ENCODE peak calls at places on chromosomes 3 and 15, in seven cellular contexts. N is lower lobe of right lung, M is adrenal gland, C is iPS DF 6.9, P is astrocyte, L is lung, W is IMR-90. Q is an unnamed sample.

GRCh38 chr15:29674661-29675533 is 147.4 kb downstream of the TJP1 start:
- DNase-seq in M (peak), N (peak), W (peak), P (peak), L (peak), C (peak), Q (peak)

GRCh38 chr3:52471371-52472238 is 16.2 kb downstream of the NISCH start:
- DNase-seq in P (no peak), C (no peak), W (peak), N (peak), L (peak), M (peak), Q (peak)

GRCh38 chr3:47443611-47443995 is 32.1 kb downstream of the SCAP start:
- DNase-seq in P (no peak), N (no peak), L (no peak), C (no peak), M (no peak), W (no peak), Q (no peak)

GRCh38 chr3:94304953-94305352 is 242.1 kb downstream of the NSUN3 start:
- DNase-seq in L (no peak), P (no peak), W (no peak), C (no peak), M (no peak), N (no peak), Q (no peak)

GRCh38 chr15:35624881-35625280 is 78.9 kb upstream of the DPH6 start:
- DNase-seq in N (peak), P (peak), W (peak), M (no peak), L (peak), C (no peak), Q (peak)

GRCh38 chr15:68833734-68834334 is 13.1 kb upstream of the ANP32A start:
- DNase-seq in C (no peak), W (no peak), M (no peak), N (no peak), L (no peak), P (no peak), Q (no peak)

GRCh38 chr15:62112616-62113593 is 46.1 kb downstream of the C2CD4A start:
- DNase-seq in L (no peak), W (peak), M (peak), C (no peak), N (no peak), P (peak), Q (peak)

GRCh38 chr3:44476181-44476599 is 1.3 kb downstream of the ZNF445 start:
- DNase-seq in C (no peak), M (no peak), N (no peak), L (no peak), P (peak), W (peak), Q (peak)

GRCh38 chr3:18883553-18883952 is 264.8 kb upstream of the KCNH8 start:
- DNase-seq in W (no peak), M (no peak), C (no peak), N (no peak), L (no peak), P (no peak), Q (no peak)

GRCh38 chr3:195237981-195238625 is 32.9 kb downstream of the XXYLT1 start:
- DNase-seq in M (peak), C (no peak), L (peak), P (no peak), N (peak), W (no peak), Q (no peak)

GRCh38 chr3:113275876-113276580 is 64.7 kb downstream of the BOC start:
- DNase-seq in C (no peak), W (peak), N (no peak), L (no peak), P (peak), M (no peak), Q (peak)

GRCh38 chr3:122052968-122053367 is 2.2 kb upstream of the CD86 start:
- DNase-seq in W (no peak), P (no peak), N (no peak), C (no peak), L (no peak), M (no peak), Q (no peak)

GRCh38 chr3:122055215-122055614 is at the start of gene CD86:
- DNase-seq in P (no peak), M (no peak), N (no peak), L (no peak), C (no peak), W (no peak), Q (no peak)

GRCh38 chr3:122060044-122060694 is 5.0 kb downstream of the CD86 start:
- DNase-seq in C (no peak), P (no peak), M (no peak), W (no peak), L (no peak), N (no peak), Q (no peak)

GRCh38 chr3:122058294-122058693 is 3.1 kb downstream of the CD86 start:
- DNase-seq in N (no peak), C (no peak), P (no peak), L (no peak), W (no peak), M (no peak), Q (no peak)

GRCh38 chr3:122057676-122058075 is 2.5 kb downstream of the CD86 start:
- DNase-seq in W (no peak), L (no peak), P (no peak), N (no peak), C (no peak), M (no peak), Q (no peak)
- H3K4me3 ChIP-seq in W (no peak), L (no peak), P (no peak), N (no peak), C (no peak), M (no peak), Q (no peak)

DNA sequence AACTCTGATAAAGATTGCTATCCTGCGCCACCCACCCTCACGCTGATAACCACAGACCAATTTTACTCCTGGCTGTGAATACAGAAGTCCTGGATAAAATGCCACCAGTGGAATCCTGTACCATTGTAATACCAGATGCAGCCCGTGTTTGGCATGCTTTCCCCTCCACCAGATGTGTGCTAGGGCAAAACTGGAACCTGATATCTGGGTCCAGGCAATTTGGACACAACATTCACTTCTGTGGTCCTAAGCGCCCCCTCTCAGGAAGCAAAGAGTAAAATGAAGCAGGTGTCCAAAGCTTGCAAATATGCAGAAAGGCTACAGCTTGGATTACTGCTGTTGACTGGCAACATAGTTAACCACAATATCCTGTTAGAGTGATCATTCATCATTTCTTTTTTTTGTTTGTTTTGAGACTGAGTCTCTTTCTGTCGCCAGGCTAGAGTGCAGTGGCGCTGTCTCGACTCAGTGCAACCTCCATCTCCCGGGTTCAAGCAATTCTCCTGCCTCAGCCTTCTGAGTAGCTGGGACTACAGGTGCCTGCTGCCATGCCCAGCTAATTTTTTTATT is 32.8 kb downstream of the LOXL1 start:
- DNase-seq in P (no peak), L (no peak), M (no peak), C (no peak), W (no peak), N (no peak), Q (no peak)
- H3K4me3 ChIP-seq in P (no peak), L (no peak), M (no peak), C (no peak), W (no peak), N (no peak), Q (no peak)

GRCh38 chr3:27730774-27731659 is 8.9 kb upstream of the EOMES start:
- DNase-seq in W (no peak), C (no peak), N (no peak), L (no peak), M (no peak), P (no peak), Q (no peak)

GRCh38 chr3:27728195-27729087 is 6.3 kb upstream of the EOMES start:
- DNase-seq in P (no peak), W (no peak), C (no peak), M (no peak), N (no peak), L (no peak), Q (no peak)

GRCh38 chr3:27726240-27726639 is 4.1 kb upstream of the EOMES start:
- DNase-seq in P (no peak), M (no peak), L (no peak), C (no peak), W (no peak), N (no peak), Q (no peak)

GRCh38 chr3:27729325-27729724 is 7.2 kb upstream of the EOMES start:
- DNase-seq in W (no peak), L (no peak), N (no peak), C (no peak), M (no peak), P (no peak), Q (no peak)

DNA sequence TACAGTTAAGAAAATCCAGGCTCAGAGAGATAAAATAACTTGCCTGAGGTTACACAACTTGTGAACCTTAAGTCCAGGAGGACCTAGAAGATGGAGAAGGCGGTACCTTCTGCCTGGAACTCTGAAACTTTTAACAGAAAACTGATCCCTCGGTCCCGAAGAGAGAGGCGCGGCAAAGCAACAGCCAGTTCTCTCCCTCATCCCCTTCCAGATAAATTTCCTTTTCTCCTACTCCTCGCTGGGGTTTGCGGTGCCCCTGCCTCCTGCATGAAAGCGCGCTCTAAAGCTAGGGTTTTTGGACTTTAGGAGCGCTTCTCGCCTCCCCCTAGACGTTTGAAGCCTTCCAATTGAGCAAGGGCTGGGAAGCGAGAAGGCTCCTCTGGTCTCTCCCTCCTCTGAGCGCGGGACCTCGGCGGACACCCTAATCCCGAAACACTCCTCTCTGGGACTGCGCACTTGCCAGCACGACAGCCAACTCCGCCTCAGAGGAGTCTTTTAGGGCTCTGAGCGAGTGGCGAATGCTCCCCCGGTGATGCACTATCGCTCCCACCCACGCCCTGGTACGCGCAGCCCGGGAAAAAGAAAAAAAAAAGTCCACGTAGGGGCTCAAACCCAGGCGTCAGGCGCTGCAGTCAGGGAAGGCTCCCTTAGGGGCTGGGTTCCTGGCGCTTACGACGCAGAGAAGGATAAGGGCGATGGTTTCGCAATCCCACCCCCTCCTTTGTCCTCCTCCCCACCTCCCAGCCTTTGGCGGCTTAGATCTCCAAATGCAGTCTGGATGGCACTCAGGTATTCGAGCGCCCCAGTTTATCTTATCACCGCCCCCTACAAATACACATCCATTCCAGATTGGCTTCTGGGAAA is 7.9 kb upstream of the EOMES start:
- DNase-seq in P (no peak), C (no peak), M (no peak), L (no peak), N (no peak), W (no peak), Q (peak)
- H3K4me3 ChIP-seq in P (no peak), C (no peak), M (no peak), L (no peak), N (no peak), W (no peak), Q (no peak)

DNA sequence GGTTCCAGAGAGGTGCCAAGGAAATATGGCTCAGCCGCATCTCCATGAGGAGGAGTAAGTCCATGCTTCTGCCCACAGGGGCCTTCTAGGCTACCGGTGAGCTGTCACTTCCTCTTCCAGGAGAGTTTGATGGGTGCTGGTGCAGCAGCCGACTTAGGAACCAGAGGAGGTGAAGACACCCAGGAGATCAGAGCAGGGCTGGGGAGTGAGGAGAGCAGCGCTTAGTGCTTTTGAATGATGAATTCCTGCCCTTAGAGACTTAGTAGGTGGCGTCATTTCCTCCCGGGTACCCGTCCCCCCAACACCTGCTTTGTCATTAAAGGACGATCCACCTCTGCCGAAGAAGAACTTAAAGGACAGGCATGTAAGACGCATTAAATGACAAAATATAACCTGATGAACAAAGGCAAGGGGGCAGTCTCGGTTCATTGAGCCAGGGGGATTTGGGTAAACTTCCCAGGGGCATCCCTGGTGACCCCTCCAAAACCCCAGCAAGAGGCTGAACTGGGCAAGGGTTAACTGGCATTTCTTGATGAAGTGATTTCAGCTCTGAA is 67.6 kb downstream of the HES1 start:
- DNase-seq in N (no peak), L (no peak), C (no peak), P (no peak), M (no peak), W (no peak), Q (no peak)
- H3K4me3 ChIP-seq in N (peak), L (no peak), C (peak), P (peak), M (no peak), W (no peak), Q (no peak)

GRCh38 chr15:25900426-25900825 is 37.3 kb upstream of the ATP10A start:
- DNase-seq in C (no peak), L (no peak), P (peak), W (no peak), M (no peak), N (no peak), Q (no peak)
- H3K4me3 ChIP-seq in C (no peak), L (no peak), P (no peak), W (no peak), M (no peak), N (no peak), Q (no peak)